ENCODE peak calls at places on chromosomes 11 and 22, in five cellular contexts. K, I, X, Z and N are unnamed samples.

GRCh38 chr11:78698612-78699011 is 123.9 kb upstream of the NARS2 start:
- DNase-seq in K (peak), X (no peak), I (no peak), Z (peak), N (no peak)

GRCh38 chr11:70606248-70606950 is 208.1 kb downstream of the CTTN start:
- DNase-seq in X (no peak), Z (no peak), I (no peak), K (no peak), N (no peak)

GRCh38 chr22:50548046-50548912 is 2.6 kb downstream of the KLHDC7B start:
- DNase-seq in X (peak), I (no peak), K (no peak), Z (no peak), N (no peak)

GRCh38 chr11:77179048-77179447 is 51.0 kb downstream of the MYO7A start:
- DNase-seq in I (no peak), Z (no peak), K (no peak), X (no peak), N (no peak)

GRCh38 chr11:27696961-27697360 is 3.3 kb downstream of the BDNF start:
- DNase-seq in Z (no peak), X (no peak), I (no peak), K (no peak), N (no peak)

GRCh38 chr22:26066534-26066933 is 102.7 kb upstream of the SEZ6L start:
- DNase-seq in X (no peak), Z (no peak), I (no peak), K (no peak), N (no peak)

GRCh38 chr11:37504925-37505324 is 906.9 kb upstream of the RAG2 start:
- DNase-seq in K (no peak), X (no peak), I (no peak), Z (peak), N (no peak)

GRCh38 chr11:60987577-60988277 is 16.2 kb downstream of the CD6 start:
- DNase-seq in X (no peak), I (no peak), Z (no peak), K (no peak), N (no peak)

GRCh38 chr11:61701298-61701993 is 21.3 kb downstream of the DAGLA start:
- DNase-seq in I (no peak), X (no peak), K (no peak), Z (no peak), N (no peak)

GRCh38 chr11:79087238-79087956 is 353.4 kb downstream of the TENM4 start:
- DNase-seq in X (no peak), K (no peak), I (no peak), Z (peak), N (no peak)

GRCh38 chr11:10308208-10308954 is 3.5 kb downstream of the ADM start:
- DNase-seq in K (no peak), X (no peak), I (no peak), Z (no peak), N (no peak)

GRCh38 chr22:20272700-20273099 is 4.6 kb upstream of the RTN4R start:
- DNase-seq in K (no peak), Z (no peak), X (no peak), I (no peak), N (no peak)

GRCh38 chr11:14190992-14191773 is 167.8 kb downstream of the RRAS2 start:
- DNase-seq in I (no peak), Z (no peak), X (no peak), K (no peak), N (no peak)

GRCh38 chr22:45511847-45512261 is 9.2 kb downstream of the FBLN1 start:
- DNase-seq in K (peak), Z (peak), I (no peak), X (no peak), N (no peak)

GRCh38 chr11:101721270-101721669 is 137.5 kb upstream of the TRPC6 start:
- DNase-seq in Z (peak), X (no peak), I (no peak), K (no peak), N (no peak)

GRCh38 chr11:57644748-57645715 is 4.7 kb downstream of the YPEL4 start:
- DNase-seq in I (peak), Z (peak), X (peak), K (peak), N (peak)

GRCh38 chr22:49101873-49102272 is 725.8 kb downstream of the BRD1 start:
- DNase-seq in K (no peak), Z (no peak), X (no peak), I (no peak), N (no peak)

GRCh38 chr22:31977939-31978338 is 33.6 kb downstream of the YWHAH start:
- DNase-seq in X (no peak), K (no peak), I (no peak), Z (no peak), N (no peak)

GRCh38 chr22:31983911-31984661 is 39.8 kb downstream of the YWHAH start:
- DNase-seq in I (no peak), Z (no peak), K (no peak), X (no peak), N (no peak)

GRCh38 chr22:31977141-31977781 is 32.9 kb downstream of the YWHAH start:
- DNase-seq in I (peak), Z (peak), K (peak), X (peak), N (peak)

DNA sequence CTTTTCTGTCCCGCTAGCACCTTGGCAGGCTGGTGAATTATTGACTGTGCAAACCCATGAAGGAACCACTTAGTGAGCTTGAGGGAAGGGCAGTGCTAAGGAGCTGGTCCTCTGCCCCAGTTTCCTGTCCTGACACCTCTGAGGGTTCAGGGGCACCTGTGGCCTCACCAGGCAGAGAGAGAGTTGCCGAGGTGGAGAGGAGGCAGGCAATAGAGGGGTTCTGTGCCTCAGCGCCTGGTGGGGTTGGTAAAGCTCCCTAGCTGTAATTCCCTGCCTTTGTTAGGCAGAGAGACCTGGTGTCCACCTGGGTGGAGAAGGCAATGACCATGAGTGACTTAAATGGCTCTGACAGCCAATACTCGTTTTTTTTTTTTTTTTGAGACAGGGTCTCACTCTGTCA is 36.3 kb downstream of the YWHAH start:
- DNase-seq in K (no peak), I (no peak), X (no peak), Z (no peak), N (no peak)
- TF ChIP-seq CTCF in K (no peak), I (no peak), X (no peak), Z (no peak), N (no peak)

DNA sequence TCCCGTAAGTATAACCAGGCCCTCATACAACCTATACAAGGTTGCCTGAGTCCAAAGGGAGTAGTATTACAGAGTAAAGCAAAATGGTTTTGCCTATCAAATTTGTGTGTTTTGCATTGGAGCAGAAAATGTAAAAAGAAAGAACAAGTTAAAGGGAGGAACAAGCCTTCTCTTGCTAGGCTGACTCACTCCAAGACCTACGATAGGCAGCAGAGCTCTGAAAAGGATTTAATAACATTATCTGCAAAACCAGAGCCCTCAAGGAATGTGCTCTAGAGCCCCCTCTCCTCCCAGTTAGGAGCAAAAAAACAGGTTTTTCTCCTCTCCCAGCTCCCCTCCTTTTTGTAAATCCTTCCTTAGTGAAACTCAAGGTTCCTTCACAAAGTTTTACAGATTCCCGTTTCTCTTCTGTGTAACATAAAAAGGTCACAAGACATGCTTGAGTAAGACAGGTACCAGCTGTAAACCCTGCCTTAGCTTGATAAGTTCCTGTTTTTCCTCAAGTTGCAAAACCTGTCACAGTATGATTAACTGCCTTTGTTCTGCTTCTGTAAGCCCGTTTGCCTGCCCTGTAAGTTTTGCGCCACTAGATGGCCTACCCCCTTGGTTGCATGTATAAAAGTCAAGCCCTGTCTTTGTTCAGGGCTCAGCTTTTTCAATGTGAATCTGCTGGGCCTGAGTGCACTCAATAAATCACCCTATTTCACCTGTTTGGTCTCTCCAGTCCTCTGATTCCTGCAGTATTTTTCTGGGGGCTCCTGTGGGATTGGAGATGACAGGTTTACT is 498.2 kb downstream of the KCNA4 start:
- DNase-seq in I (no peak), X (no peak), K (no peak), Z (peak), N (no peak)
- TF ChIP-seq CTCF in I (peak), X (no peak), K (no peak), Z (no peak), N (no peak)

GRCh38 chr11:94504689-94505293 is 7.5 kb upstream of the C11orf97 start:
- DNase-seq in K (no peak), I (no peak), X (peak), Z (peak), N (no peak)
- TF ChIP-seq CTCF in K (peak), I (peak), X (peak), Z (peak), N (peak)

GRCh38 chr11:115148101-115148500 is 356.1 kb downstream of the CADM1 start:
- DNase-seq in Z (no peak), I (no peak), X (no peak), K (no peak), N (no peak)

GRCh38 chr11:115144014-115144413 is 360.2 kb downstream of the CADM1 start:
- DNase-seq in K (no peak), I (no peak), Z (no peak), X (no peak), N (no peak)

GRCh38 chr11:115147243-115147807 is 356.9 kb downstream of the CADM1 start:
- DNase-seq in K (no peak), X (no peak), Z (no peak), I (no peak), N (no peak)

GRCh38 chr11:115146425-115146824 is 357.8 kb downstream of the CADM1 start:
- DNase-seq in Z (no peak), X (no peak), K (no peak), I (no peak), N (no peak)

DNA sequence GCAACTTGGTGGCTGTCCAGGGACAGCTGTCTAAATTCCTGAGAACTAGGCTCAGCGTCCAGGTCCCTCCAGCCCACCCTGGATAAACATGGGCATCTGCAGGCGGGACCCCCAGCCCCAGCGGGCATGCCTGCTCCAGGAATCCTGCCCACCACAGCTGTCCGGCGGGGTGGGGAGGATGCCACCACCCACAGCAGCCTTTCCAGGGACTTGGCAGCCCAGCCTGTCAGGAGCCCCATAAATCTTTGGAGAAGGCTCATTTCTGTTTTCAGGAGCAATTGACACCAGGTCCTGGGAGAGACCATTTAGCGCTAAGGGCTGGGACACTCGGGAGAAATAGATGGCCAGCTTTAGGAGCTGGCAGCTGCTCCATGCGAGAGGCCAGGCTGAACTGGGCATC is 358.9 kb downstream of the CADM1 start:
- DNase-seq in X (no peak), I (no peak), K (no peak), Z (no peak), N (no peak)
- TF ChIP-seq CTCF in X (no peak), I (no peak), K (no peak), Z (no peak), N (no peak)

GRCh38 chr22:39530692-39531331 is 1.7 kb downstream of the RPS19BP1 start:
- DNase-seq in X (no peak), Z (peak), I (no peak), K (no peak), N (no peak)
- TF ChIP-seq CTCF in X (no peak), Z (peak), I (peak), K (peak), N (peak)

GRCh38 chr11:6481924-6482275 is 599 bp downstream of the TIMM10B start:
- DNase-seq in I (no peak), Z (no peak), K (no peak), X (no peak), N (no peak)
- TF ChIP-seq CTCF in I (no peak), Z (no peak), K (no peak), X (no peak), N (no peak)

GRCh38 chr11:68351450-68352275 is 39.3 kb downstream of the LRP5 start:
- DNase-seq in Z (no peak), K (no peak), X (no peak), I (no peak), N (no peak)
- TF ChIP-seq CTCF in Z (no peak), K (no peak), X (no peak), I (no peak), N (no peak)

DNA sequence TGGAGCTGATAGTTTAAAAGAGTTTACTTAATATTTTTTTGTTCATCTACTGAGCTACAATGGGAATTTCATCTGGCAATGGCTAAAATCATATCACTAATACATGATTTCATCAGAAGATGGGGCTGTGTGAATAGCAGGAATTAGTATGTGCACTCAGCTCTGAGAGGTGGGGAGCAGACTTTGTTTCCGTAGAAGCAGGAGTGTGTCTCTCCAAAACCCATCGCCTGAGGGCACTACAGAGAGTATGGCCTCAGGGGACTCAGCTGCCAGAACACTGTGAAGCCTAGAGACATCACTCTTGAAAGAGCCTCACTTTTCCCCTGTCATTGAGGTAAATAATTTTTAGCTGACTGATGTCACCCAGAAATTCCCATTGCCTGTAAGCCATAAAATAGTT is 261.4 kb upstream of the ISX start:
- DNase-seq in K (no peak), I (no peak), Z (no peak), X (no peak), N (no peak)
- TF ChIP-seq CTCF in K (no peak), I (no peak), Z (no peak), X (peak), N (peak)

DNA sequence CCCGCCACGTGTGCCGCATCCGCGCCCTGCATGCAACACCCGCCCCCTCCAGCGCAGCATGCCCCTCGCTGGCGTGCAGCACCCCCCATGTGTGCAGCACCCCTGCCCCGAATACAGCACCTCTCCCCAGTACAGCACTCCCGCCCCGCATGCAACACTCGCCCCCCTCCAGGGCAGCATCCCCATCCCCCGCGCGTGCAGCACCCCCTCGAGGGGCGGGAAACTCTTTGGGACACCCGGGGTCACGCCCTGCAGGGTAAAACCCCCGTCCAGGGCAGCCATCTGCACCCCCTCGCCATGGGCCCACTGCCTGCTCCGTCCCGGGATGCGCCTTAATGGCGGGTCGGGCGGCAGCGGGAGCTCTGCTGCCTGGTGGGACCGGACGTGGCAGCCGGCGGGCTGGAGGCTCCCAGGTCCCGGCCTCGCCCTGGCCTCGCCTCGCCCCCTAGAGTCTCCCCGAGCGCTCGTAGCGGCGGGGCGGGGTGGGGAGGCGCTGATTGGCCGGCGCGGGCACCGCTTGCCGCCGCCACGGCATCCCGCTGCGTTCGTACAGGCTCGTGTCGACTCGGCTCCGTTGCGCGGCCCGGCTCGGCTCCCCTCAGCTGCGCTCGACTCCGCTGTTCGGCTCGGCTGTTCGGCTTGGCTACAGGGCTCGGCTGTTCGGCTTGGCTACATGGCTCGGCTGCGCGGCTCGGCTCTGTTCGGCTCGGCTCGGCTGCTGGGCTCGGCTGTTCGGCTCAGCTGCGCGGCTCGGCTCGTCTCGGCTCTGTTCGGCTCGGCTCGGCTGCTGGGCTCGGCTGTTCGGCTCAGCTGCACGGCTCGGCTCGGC is 417 bp upstream of the BRSK2 start:
- DNase-seq in Z (peak), I (peak), X (peak), K (peak), N (peak)
- TF ChIP-seq CTCF in Z (no peak), I (peak), X (peak), K (peak), N (peak)

DNA sequence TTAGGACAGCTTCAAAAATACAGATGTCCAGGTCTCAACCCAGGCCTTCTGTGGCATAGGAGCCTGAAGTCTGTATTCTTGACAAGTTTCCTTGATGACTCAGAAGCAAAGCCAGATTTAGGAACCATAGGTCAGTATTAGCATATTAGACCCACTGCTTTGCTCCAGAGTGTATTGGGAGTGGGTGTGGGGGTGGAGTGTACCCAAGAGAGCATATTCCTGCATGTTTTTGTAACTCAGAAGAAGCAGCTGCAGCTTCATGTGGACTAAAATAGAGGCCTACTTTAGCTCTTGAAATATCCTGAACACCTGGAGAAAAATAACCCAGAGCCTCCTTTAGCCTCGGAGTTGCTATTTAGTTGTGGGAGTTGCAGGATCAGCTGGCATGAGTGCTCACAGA is 106.7 kb downstream of the CCDC81 start:
- DNase-seq in I (no peak), Z (no peak), X (no peak), K (no peak), N (no peak)
- TF ChIP-seq CTCF in I (no peak), Z (no peak), X (no peak), K (no peak), N (no peak)